ENCODE peak calls at places on chromosomes 4 and X, in eight cellular contexts. E is mesothelial cell of epicardium; T is stimulated activated CD8-positive, alpha-beta memory T cell treated with anti-CD3 and anti-CD28 coated beads, Interleukin-15, amount 100 ng/mL, for 1 hour; L is fibroblast of mammary gland; N is activated CD4-positive, alpha-beta T cell treated with anti-CD3 and anti-CD28 coated beads, Interleukin-2, amount 10 ng/mL, durations not matched to agents 7 days and 5 days; R is foreskin melanocyte; W is activated naive CD4-positive, alpha-beta T cell treated with anti-CD3 and anti-CD28 coated beads for 36 hours; P is GF-D8. Z is an unnamed sample.

GRCh38 chr4:170705907-170706306 is 616.2 kb upstream of the AADAT start:
- DNase-seq in P (no peak), L (no peak), E (no peak), T (no peak), R (no peak), N (no peak), W (no peak), Z (no peak)

GRCh38 chr4:188086858-188087257 is 22.5 kb downstream of the TRIML2 start:
- DNase-seq in L (no peak), W (no peak), T (no peak), N (no peak), P (no peak), E (no peak), R (no peak), Z (no peak)

GRCh38 chr4:90120037-90120436 is 7.2 kb upstream of the CCSER1 start:
- DNase-seq in L (no peak), R (no peak), E (no peak), P (no peak), W (no peak), T (no peak), N (no peak), Z (no peak)

GRCh38 chrX:48715876-48716502 is 19.5 kb downstream of the SUV39H1 start:
- DNase-seq in W (no peak), N (peak; percentile 17), E (no peak), L (peak; percentile 45), P (no peak), R (no peak), T (no peak), Z (no peak)

GRCh38 chr4:91497892-91498291 is 805.9 kb upstream of the GRID2 start:
- DNase-seq in E (no peak), T (no peak), R (no peak), W (no peak), P (no peak), L (no peak), N (no peak), Z (no peak)

GRCh38 chrX:108590496-108590895 is 145.9 kb downstream of the IRS4 start:
- DNase-seq in L (no peak), W (no peak), N (no peak), P (no peak), T (no peak), R (no peak), E (no peak), Z (no peak)

GRCh38 chr4:6230502-6230785 is 30.1 kb upstream of the JAKMIP1 start:
- DNase-seq in E (no peak), T (no peak), R (no peak), L (no peak), N (no peak), P (no peak), W (no peak), Z (no peak)

GRCh38 chrX:138917781-138918180 is 206.3 kb upstream of the FGF13 start:
- DNase-seq in T (no peak), N (no peak), E (no peak), P (no peak), R (no peak), L (peak; percentile 87), W (no peak), Z (no peak)

GRCh38 chr4:94534401-94535312 is 82.9 kb downstream of the PDLIM5 start:
- DNase-seq in L (no peak), P (no peak), R (no peak), T (no peak), N (no peak), W (no peak), E (no peak), Z (no peak)

GRCh38 chrX:9882669-9883446 is 84.3 kb upstream of the CLDN34 start:
- DNase-seq in R (no peak), N (no peak), L (no peak), E (no peak), W (no peak), P (no peak), T (no peak), Z (no peak)

GRCh38 chr4:113961322-113961698 is 18.1 kb downstream of the ARSJ start:
- DNase-seq in T (no peak), L (peak; percentile 70), E (no peak), R (no peak), N (no peak), P (no peak), W (no peak), Z (no peak)

GRCh38 chr4:244471-244870 is 60.8 kb downstream of the ZNF732 start:
- DNase-seq in W (peak; percentile 72), E (no peak), R (peak; percentile 3), N (peak; percentile 52), P (peak; percentile 5), L (peak; percentile 18), T (peak; percentile 38), Z (no peak)

GRCh38 chrX:68396953-68397352 is 36.3 kb downstream of the OPHN1 start:
- DNase-seq in E (no peak), R (no peak), W (no peak), N (no peak), T (no peak), L (no peak), P (no peak), Z (no peak)

GRCh38 chr4:181968371-181968770 is 274.8 kb upstream of the TENM3 start:
- DNase-seq in L (peak; percentile 57), E (no peak), P (no peak), W (no peak), T (no peak), R (peak; percentile 95), N (no peak), Z (no peak)

GRCh38 chr4:3034231-3034630 is 40.1 kb downstream of the HTT-AS start:
- DNase-seq in W (no peak), L (no peak), T (no peak), E (no peak), P (no peak), N (no peak), R (no peak), Z (no peak)

GRCh38 chr4:123977623-123978022 is 581.0 kb downstream of the SPRY1 start:
- DNase-seq in P (no peak), W (no peak), L (peak; percentile 50), R (peak; percentile 76), T (no peak), E (no peak), N (no peak), Z (no peak)

GRCh38 chr4:80207172-80207583 is 9.9 kb downstream of the PRDM8 start:
- DNase-seq in R (no peak), P (no peak), W (no peak), L (no peak), T (no peak), E (no peak), N (no peak), Z (no peak)

GRCh38 chr4:113837397-113837796 is 75.9 kb upstream of the CAMK2D start:
- DNase-seq in N (no peak), P (peak; percentile 61), W (no peak), R (peak; percentile 24), E (no peak), L (peak; percentile 93), T (no peak), Z (no peak)

GRCh38 chr4:107736924-107737448 is 17.0 kb upstream of the PAPSS1 start:
- DNase-seq in L (peak; percentile 68), W (peak; percentile 40), P (no peak), N (peak; percentile 47), T (no peak), E (no peak), R (no peak), Z (no peak)

GRCh38 chrX:6917666-6918065 is 229.8 kb upstream of the STS start:
- DNase-seq in N (no peak), P (no peak), R (no peak), L (no peak), E (no peak), T (no peak), W (no peak), Z (no peak)

GRCh38 chr4:118287691-118288090 is 65.1 kb downstream of the PRSS12 start:
- DNase-seq in T (no peak), E (no peak), P (no peak), L (peak; percentile 38), N (no peak), R (no peak), W (no peak), Z (no peak)

GRCh38 chr4:140726776-140727500 is 29.2 kb downstream of the TBC1D9 start:
- DNase-seq in P (no peak), T (no peak), L (peak; percentile 32), W (no peak), R (no peak), E (no peak), N (no peak), Z (no peak)

GRCh38 chrX:39972340-39972739 is 125.4 kb downstream of the BCOR start:
- DNase-seq in W (no peak), L (peak; percentile 50), T (no peak), R (no peak), E (no peak), P (no peak), N (no peak), Z (no peak)

GRCh38 chr4:22179124-22179874 is 230.7 kb upstream of the KCNIP4 start:
- DNase-seq in P (no peak), W (no peak), N (no peak), E (no peak), L (peak; percentile 97), R (peak; percentile 77), T (no peak), Z (no peak)

GRCh38 chr4:45317276-45317675 is 590.9 kb upstream of the GNPDA2 start:
- DNase-seq in P (no peak), T (no peak), R (no peak), W (no peak), E (no peak), L (peak; percentile 66), N (no peak), Z (no peak)

GRCh38 chrX:129235903-129236302 is 287.4 kb downstream of the SMARCA1 start:
- DNase-seq in E (no peak), L (no peak), W (no peak), N (no peak), T (no peak), R (no peak), P (no peak), Z (no peak)

GRCh38 chr4:60648774-60649173 is 551.4 kb upstream of the ADGRL3 start:
- DNase-seq in P (no peak), L (no peak), E (no peak), N (no peak), W (no peak), T (no peak), R (no peak), Z (no peak)

GRCh38 chrX:113400193-113400704 is 559.6 kb upstream of the AMOT start:
- DNase-seq in E (no peak), T (no peak), P (no peak), W (no peak), L (no peak), R (peak; percentile 30), N (no peak), Z (no peak)

GRCh38 chr4:82125170-82125862 is 248.5 kb downstream of the HNRNPD start:
- DNase-seq in L (no peak), T (no peak), N (no peak), R (no peak), W (no peak), E (no peak), P (no peak), Z (no peak)

GRCh38 chrX:105314468-105314867 is 94.0 kb upstream of the TEX13A start:
- DNase-seq in W (no peak), N (no peak), L (peak; percentile 82), R (no peak), E (no peak), P (no peak), T (no peak), Z (no peak)